ENCODE peak calls at places on chromosomes 13 and 19, in six cellular contexts. N is H1, C is K562, A is GM12878, X is GM12891, B is HepG2. T is an unnamed sample.

GRCh38 chr13:38045278-38046048 is 175.9 kb upstream of the TRPC4 start:
- DNase-seq in N (no peak), C (peak), A (no peak), X (no peak), B (peak), T (no peak)

GRCh38 chr19:46179076-46179740 is 31.2 kb downstream of the IGFL2 start:
- DNase-seq in N (no peak), C (no peak), A (no peak), X (no peak), B (no peak), T (no peak)

GRCh38 chr19:18780081-18780480 is 11.0 kb downstream of the COMP start:
- DNase-seq in N (no peak), C (no peak), A (no peak), X (no peak), B (no peak), T (no peak)

GRCh38 chr13:90485441-90485840 is 862.0 kb upstream of the MIR17HG start:
- DNase-seq in N (no peak), C (no peak), A (no peak), X (no peak), B (no peak), T (no peak)

GRCh38 chr19:15025237-15025636 is 24.0 kb upstream of the CASP14 start:
- DNase-seq in N (no peak), C (peak), A (no peak), X (no peak), B (peak), T (no peak)

GRCh38 chr19:995051-995827 is 5.0 kb upstream of the GRIN3B start:
- DNase-seq in N (no peak), C (no peak), A (no peak), X (no peak), B (no peak), T (no peak)

GRCh38 chr19:4455742-4456565 is 1.6 kb downstream of the UBXN6 start:
- DNase-seq in N (no peak), C (no peak), A (no peak), X (peak), B (peak), T (peak)

GRCh38 chr13:31046711-31047279 is 114.3 kb downstream of the TEX26 start:
- DNase-seq in N (no peak), C (no peak), A (no peak), X (no peak), B (no peak), T (no peak)

GRCh38 chr19:3604987-3605343 is 1.7 kb downstream of the TBXA2R start:
- DNase-seq in N (no peak), C (no peak), A (peak), X (no peak), B (no peak), T (no peak)

GRCh38 chr13:25330541-25330940 is 29.1 kb downstream of the NUP58 start:
- DNase-seq in N (no peak), C (no peak), A (no peak), X (no peak), B (no peak), T (no peak)

GRCh38 chr19:18456974-18457373 is 19.0 kb upstream of the ISYNA1 start:
- DNase-seq in N (no peak), C (no peak), A (no peak), X (no peak), B (no peak), T (no peak)

DNA sequence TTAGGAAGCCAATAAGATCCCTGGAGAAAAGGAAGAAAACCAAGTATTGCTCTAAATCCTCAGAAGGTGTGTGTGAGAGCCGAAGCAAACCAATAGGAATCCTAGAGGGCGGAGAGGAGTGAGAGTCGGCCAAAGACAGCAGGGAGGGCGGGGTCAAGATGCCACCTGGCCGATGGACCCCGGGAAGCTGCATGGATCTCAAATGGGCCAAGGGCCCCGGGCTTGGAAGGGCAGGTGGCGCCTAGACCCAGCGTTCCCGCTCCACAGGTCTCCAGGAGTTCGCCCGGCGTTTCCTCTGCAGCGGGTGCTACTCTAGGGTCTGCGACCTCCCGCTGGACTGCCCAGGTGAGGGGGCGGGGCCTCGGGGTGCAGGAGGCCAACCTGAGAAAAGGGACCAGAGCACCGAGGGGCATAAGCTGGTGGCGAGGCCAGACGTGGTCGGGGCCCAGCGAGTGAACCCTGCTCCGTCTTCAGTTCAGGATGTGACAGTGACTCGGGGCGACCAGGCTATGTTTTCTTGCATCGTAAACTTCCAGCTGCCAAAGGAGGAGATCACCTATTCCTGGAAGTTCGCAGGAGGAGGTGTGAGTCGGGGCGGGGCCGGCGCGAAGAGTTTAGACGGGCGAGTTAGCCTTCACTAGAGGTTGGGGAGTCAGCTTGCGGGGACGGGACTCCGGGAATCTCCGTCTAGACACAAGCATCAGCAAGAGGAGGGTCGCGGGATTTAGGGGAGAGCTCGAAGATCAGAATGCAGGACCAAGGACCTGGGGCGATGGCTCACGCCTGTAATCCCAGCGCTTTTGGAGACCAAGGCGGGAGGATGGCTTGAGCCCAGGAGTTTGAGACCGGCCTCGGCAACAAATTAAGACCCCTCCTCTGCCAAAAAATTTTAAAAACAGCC is 9.9 kb downstream of the SPACA6 start:
- DNase-seq in N (peak), C (no peak), A (no peak), X (no peak), B (no peak), T (no peak)
- TF ChIP-seq POLR2A in N (no peak), C (no peak), A (no peak), X (no peak), B (no peak), T (no peak)

DNA sequence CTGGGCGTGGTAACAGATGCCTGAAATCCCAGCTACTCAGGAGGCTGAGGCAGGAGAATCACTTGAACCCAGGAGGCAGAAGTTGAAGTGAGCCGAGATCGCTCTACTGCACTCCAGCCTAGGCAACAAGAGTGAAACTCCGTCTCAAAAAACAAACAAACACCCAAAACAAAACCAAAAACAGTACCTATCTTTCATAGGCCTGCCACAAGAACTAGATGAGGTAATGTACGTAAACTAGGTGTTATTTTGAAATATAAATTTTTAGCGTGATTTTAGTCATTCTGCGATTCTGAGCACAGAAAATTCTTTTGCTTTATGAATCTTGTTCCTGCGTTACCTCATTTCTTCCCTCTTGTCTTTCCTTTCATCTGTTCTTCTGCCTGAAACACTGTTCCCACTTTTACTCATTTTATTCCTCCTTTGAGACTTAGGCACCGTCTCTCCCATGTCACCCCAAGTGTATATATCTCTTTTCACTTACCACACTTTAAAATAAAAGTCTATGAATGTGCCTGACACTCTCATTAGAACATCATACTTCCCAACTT is 238.2 kb upstream of the HTR2A start:
- DNase-seq in N (no peak), C (no peak), A (no peak), X (no peak), B (no peak), T (no peak)
- TF ChIP-seq POLR2AphosphoS5 in N (no peak), C (no peak), A (no peak), X (no peak), B (no peak), T (no peak)

DNA sequence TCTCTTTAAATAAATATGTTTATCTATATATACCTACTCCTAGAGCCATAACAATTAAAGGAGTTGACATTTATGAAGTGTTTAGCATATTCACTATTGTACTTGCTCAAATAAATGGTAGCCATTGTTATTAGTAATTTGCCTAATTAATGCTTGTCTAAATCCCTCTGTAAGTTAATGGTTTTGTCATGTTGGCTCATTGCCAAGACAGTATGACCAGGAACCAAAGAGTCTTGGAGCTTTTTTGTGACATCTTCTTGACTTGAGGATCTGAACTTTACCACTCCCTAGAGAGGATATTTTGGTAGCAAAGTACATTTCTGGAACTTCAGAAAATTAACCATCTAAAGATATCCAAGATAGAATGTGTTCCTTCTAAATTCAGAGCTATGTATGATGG is 15.5 kb downstream of the FRY start:
- DNase-seq in N (no peak), C (no peak), A (no peak), X (no peak), B (no peak), T (no peak)
- TF ChIP-seq TAF1 in N (no peak), C (no peak), A (no peak), X (no peak), B (no peak), T (no peak)

DNA sequence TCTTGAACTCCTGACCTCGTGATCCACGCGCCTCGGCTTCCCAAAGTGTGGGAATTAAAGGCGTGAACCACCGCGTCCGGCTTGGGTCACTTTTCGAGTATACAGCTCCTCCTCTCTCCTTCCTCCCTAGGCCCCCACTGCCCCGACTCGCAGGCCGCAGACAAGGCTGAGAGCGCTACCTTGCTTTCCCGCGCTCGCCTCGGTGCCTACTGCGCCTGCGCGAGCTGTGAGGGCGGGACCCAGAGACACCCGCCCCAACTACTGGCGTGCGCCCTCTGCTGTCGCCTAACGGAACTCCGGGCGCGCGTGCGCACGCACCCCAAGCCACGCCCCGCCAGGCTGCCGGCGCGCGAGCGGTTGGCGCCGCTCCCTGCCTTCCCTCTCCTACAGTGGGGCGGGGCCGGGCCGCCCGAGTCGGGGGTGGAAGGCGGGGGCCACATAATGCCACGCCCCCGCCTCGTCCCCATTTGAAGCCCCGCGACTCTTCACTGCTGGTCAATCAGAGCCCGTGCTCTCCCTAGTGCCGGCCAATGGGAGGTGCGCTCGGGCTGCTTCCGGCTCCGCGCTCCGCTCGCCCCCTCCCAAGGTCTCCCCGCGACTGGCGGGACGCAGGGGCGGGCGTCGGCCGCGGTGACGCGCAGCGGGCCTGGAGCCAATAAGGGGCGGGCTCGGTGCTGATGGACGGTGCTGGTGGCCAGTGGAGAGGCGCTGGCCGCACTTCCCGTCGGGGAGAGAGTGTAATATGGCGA is at the start of gene RAB8A:
- DNase-seq in N (peak), C (peak), A (peak), X (peak), B (peak), T (peak)
- TF ChIP-seq POLR2A in N (peak), C (peak), A (no peak), X (no peak), B (peak), T (no peak)

GRCh38 chr13:95354680-95355487 is 53.6 kb upstream of the ABCC4 start:
- DNase-seq in N (no peak), C (no peak), A (no peak), X (no peak), B (peak), T (no peak)
- TF ChIP-seq POLR2AphosphoS5 in N (no peak), C (no peak), A (no peak), X (no peak), B (no peak), T (no peak)